ENCODE peak calls at places on chromosomes 12 and 14, in eight cellular contexts. One of them, this sample, is unnamed.

GRCh38 chr12:11943919-11944318 is 126.8 kb upstream of the BCL2L14 start:
- DNase-seq in CD4-positive, CD25-positive, alpha-beta regulatory T cell: no peak
- DNase-seq in neural progenitor cell: no peak
- DNase-seq in OCI-LY7: no peak
- DNase-seq in choroid plexus epithelial cell: no peak
- DNase-seq in vagina: no peak
- DNase-seq in fibroblast of mammary gland: no peak
- DNase-seq in cardiac muscle cell: no peak
- DNase-seq in this sample: no peak

GRCh38 chr12:130640496-130640895 is 75.6 kb downstream of the RIMBP2 start:
- DNase-seq in CD4-positive, CD25-positive, alpha-beta regulatory T cell: no peak
- DNase-seq in neural progenitor cell: no peak
- DNase-seq in OCI-LY7: no peak
- DNase-seq in choroid plexus epithelial cell: no peak
- DNase-seq in vagina: no peak
- DNase-seq in fibroblast of mammary gland: no peak
- DNase-seq in cardiac muscle cell: no peak
- DNase-seq in this sample: no peak

GRCh38 chr12:13167226-13167625 is 29.3 kb upstream of the EMP1 start:
- DNase-seq in CD4-positive, CD25-positive, alpha-beta regulatory T cell: no peak
- DNase-seq in neural progenitor cell: no peak
- DNase-seq in OCI-LY7: no peak
- DNase-seq in choroid plexus epithelial cell: no peak
- DNase-seq in vagina: no peak
- DNase-seq in fibroblast of mammary gland: peak
- DNase-seq in cardiac muscle cell: no peak
- DNase-seq in this sample: no peak

GRCh38 chr14:106665814-106666213 is 1139.4 kb downstream of the TMEM121 start:
- DNase-seq in CD4-positive, CD25-positive, alpha-beta regulatory T cell: no peak
- DNase-seq in neural progenitor cell: no peak
- DNase-seq in OCI-LY7: no peak
- DNase-seq in choroid plexus epithelial cell: no peak
- DNase-seq in vagina: no peak
- DNase-seq in fibroblast of mammary gland: no peak
- DNase-seq in cardiac muscle cell: no peak
- DNase-seq in this sample: no peak

GRCh38 chr14:89000007-89000942 is 175.8 kb downstream of the TTC8 start:
- DNase-seq in CD4-positive, CD25-positive, alpha-beta regulatory T cell: peak
- DNase-seq in neural progenitor cell: peak
- DNase-seq in OCI-LY7: no peak
- DNase-seq in choroid plexus epithelial cell: peak
- DNase-seq in vagina: no peak
- DNase-seq in fibroblast of mammary gland: peak
- DNase-seq in cardiac muscle cell: no peak
- DNase-seq in this sample: peak

GRCh38 chr14:48874701-48875100 is 711.5 kb downstream of the RPS29 start:
- DNase-seq in CD4-positive, CD25-positive, alpha-beta regulatory T cell: no peak
- DNase-seq in neural progenitor cell: peak
- DNase-seq in OCI-LY7: no peak
- DNase-seq in choroid plexus epithelial cell: no peak
- DNase-seq in vagina: no peak
- DNase-seq in fibroblast of mammary gland: no peak
- DNase-seq in cardiac muscle cell: no peak
- DNase-seq in this sample: no peak

GRCh38 chr12:106171117-106171750 is 32.5 kb upstream of the NUAK1 start:
- DNase-seq in CD4-positive, CD25-positive, alpha-beta regulatory T cell: no peak
- DNase-seq in neural progenitor cell: no peak
- DNase-seq in OCI-LY7: no peak
- DNase-seq in choroid plexus epithelial cell: no peak
- DNase-seq in vagina: no peak
- DNase-seq in fibroblast of mammary gland: no peak
- DNase-seq in cardiac muscle cell: no peak
- DNase-seq in this sample: no peak

GRCh38 chr14:51395361-51395849 is 155.4 kb downstream of the TMX1 start:
- DNase-seq in CD4-positive, CD25-positive, alpha-beta regulatory T cell: no peak
- DNase-seq in neural progenitor cell: peak
- DNase-seq in OCI-LY7: no peak
- DNase-seq in choroid plexus epithelial cell: peak
- DNase-seq in vagina: no peak
- DNase-seq in fibroblast of mammary gland: peak
- DNase-seq in cardiac muscle cell: peak
- DNase-seq in this sample: no peak

GRCh38 chr12:52147367-52147972 is 44.3 kb downstream of the KRT80 start:
- DNase-seq in CD4-positive, CD25-positive, alpha-beta regulatory T cell: no peak
- DNase-seq in neural progenitor cell: no peak
- DNase-seq in OCI-LY7: no peak
- DNase-seq in choroid plexus epithelial cell: peak
- DNase-seq in vagina: no peak
- DNase-seq in fibroblast of mammary gland: peak
- DNase-seq in cardiac muscle cell: no peak
- DNase-seq in this sample: no peak

GRCh38 chr14:65373671-65374039 is 38.9 kb upstream of the FUT8 start:
- DNase-seq in CD4-positive, CD25-positive, alpha-beta regulatory T cell: no peak
- DNase-seq in neural progenitor cell: no peak
- DNase-seq in OCI-LY7: no peak
- DNase-seq in choroid plexus epithelial cell: no peak
- DNase-seq in vagina: no peak
- DNase-seq in fibroblast of mammary gland: no peak
- DNase-seq in cardiac muscle cell: no peak
- DNase-seq in this sample: no peak

GRCh38 chr12:94614288-94614721 is 36.1 kb downstream of the TMCC3 start:
- DNase-seq in CD4-positive, CD25-positive, alpha-beta regulatory T cell: no peak
- DNase-seq in neural progenitor cell: peak
- DNase-seq in OCI-LY7: no peak
- DNase-seq in choroid plexus epithelial cell: no peak
- DNase-seq in vagina: no peak
- DNase-seq in fibroblast of mammary gland: no peak
- DNase-seq in cardiac muscle cell: peak
- DNase-seq in this sample: peak

GRCh38 chr12:94616217-94616729 is 34.1 kb downstream of the TMCC3 start:
- DNase-seq in CD4-positive, CD25-positive, alpha-beta regulatory T cell: no peak
- DNase-seq in neural progenitor cell: peak
- DNase-seq in OCI-LY7: no peak
- DNase-seq in choroid plexus epithelial cell: no peak
- DNase-seq in vagina: no peak
- DNase-seq in fibroblast of mammary gland: no peak
- DNase-seq in cardiac muscle cell: peak
- DNase-seq in this sample: peak

GRCh38 chr12:94618995-94619695 is 31.2 kb downstream of the TMCC3 start:
- DNase-seq in CD4-positive, CD25-positive, alpha-beta regulatory T cell: peak
- DNase-seq in neural progenitor cell: no peak
- DNase-seq in OCI-LY7: no peak
- DNase-seq in choroid plexus epithelial cell: peak
- DNase-seq in vagina: no peak
- DNase-seq in fibroblast of mammary gland: peak
- DNase-seq in cardiac muscle cell: no peak
- DNase-seq in this sample: no peak

GRCh38 chr12:94617101-94617500 is 33.3 kb downstream of the TMCC3 start:
- DNase-seq in CD4-positive, CD25-positive, alpha-beta regulatory T cell: no peak
- DNase-seq in neural progenitor cell: no peak
- DNase-seq in OCI-LY7: no peak
- DNase-seq in choroid plexus epithelial cell: no peak
- DNase-seq in vagina: no peak
- DNase-seq in fibroblast of mammary gland: no peak
- DNase-seq in cardiac muscle cell: no peak
- DNase-seq in this sample: no peak

GRCh38 chr12:94615284-94616216 is 34.8 kb downstream of the TMCC3 start:
- DNase-seq in CD4-positive, CD25-positive, alpha-beta regulatory T cell: no peak
- DNase-seq in neural progenitor cell: no peak
- DNase-seq in OCI-LY7: no peak
- DNase-seq in choroid plexus epithelial cell: peak
- DNase-seq in vagina: no peak
- DNase-seq in fibroblast of mammary gland: peak
- DNase-seq in cardiac muscle cell: peak
- DNase-seq in this sample: no peak
- H3K4me3 ChIP-seq in CD4-positive, CD25-positive, alpha-beta regulatory T cell: no peak
- H3K4me3 ChIP-seq in neural progenitor cell: no peak
- H3K4me3 ChIP-seq in OCI-LY7: no peak
- H3K4me3 ChIP-seq in choroid plexus epithelial cell: no peak
- H3K4me3 ChIP-seq in vagina: peak
- H3K4me3 ChIP-seq in fibroblast of mammary gland: no peak
- H3K4me3 ChIP-seq in cardiac muscle cell: no peak
- H3K4me3 ChIP-seq in this sample: no peak

DNA sequence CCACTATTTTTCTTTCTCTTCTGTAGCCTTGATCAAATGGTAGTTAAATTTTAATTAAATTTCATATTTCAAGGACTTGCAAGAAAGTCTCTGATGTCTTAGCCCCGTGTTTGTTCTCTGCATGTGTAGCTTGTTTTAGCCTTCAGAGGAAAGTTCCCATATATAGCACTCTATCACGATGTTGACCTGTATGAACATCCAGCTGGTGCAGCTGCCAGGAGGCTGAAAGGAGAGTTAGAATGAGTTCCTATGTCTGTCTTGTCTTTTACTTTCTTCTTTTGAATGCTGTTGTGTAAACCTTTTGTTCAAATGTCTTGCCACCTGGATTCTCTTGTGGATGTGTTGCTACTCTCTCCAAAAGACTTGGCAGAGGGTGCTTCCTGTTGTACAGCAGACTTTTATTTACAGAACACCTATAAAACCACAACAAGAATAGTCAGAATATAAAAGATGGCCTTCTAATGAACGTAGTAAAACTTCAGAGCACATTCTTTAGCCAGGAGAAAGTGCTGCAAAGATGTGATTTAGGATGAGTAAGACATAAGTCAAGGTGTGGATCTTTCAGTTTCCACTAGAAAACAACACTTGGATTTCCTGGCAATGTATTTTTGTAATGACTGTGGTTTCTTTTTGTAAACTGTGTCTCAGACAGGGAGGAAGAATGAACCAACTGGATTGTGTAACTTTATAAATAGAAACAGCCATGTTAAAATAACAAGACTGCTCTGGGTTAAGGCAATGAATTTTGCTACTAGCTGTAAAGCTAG is 17.2 kb downstream of the NAV3 start:
- DNase-seq in CD4-positive, CD25-positive, alpha-beta regulatory T cell: no peak
- DNase-seq in neural progenitor cell: no peak
- DNase-seq in OCI-LY7: peak
- DNase-seq in choroid plexus epithelial cell: peak
- DNase-seq in vagina: no peak
- DNase-seq in fibroblast of mammary gland: peak
- DNase-seq in cardiac muscle cell: no peak
- DNase-seq in this sample: no peak
- H3K4me3 ChIP-seq in CD4-positive, CD25-positive, alpha-beta regulatory T cell: no peak
- H3K4me3 ChIP-seq in neural progenitor cell: no peak
- H3K4me3 ChIP-seq in OCI-LY7: peak
- H3K4me3 ChIP-seq in choroid plexus epithelial cell: no peak
- H3K4me3 ChIP-seq in vagina: no peak
- H3K4me3 ChIP-seq in fibroblast of mammary gland: no peak
- H3K4me3 ChIP-seq in cardiac muscle cell: no peak
- H3K4me3 ChIP-seq in this sample: no peak

GRCh38 chr14:103404920-103405319 is 19.7 kb downstream of the MARK3 start:
- DNase-seq in CD4-positive, CD25-positive, alpha-beta regulatory T cell: no peak
- DNase-seq in neural progenitor cell: no peak
- DNase-seq in OCI-LY7: no peak
- DNase-seq in choroid plexus epithelial cell: peak
- DNase-seq in vagina: no peak
- DNase-seq in fibroblast of mammary gland: no peak
- DNase-seq in cardiac muscle cell: no peak
- DNase-seq in this sample: no peak

GRCh38 chr14:103401223-103402214 is 16.3 kb downstream of the MARK3 start:
- DNase-seq in CD4-positive, CD25-positive, alpha-beta regulatory T cell: peak
- DNase-seq in neural progenitor cell: peak
- DNase-seq in OCI-LY7: no peak
- DNase-seq in choroid plexus epithelial cell: peak
- DNase-seq in vagina: no peak
- DNase-seq in fibroblast of mammary gland: peak
- DNase-seq in cardiac muscle cell: peak
- DNase-seq in this sample: no peak

GRCh38 chr14:103400537-103400936 is 15.3 kb downstream of the MARK3 start:
- DNase-seq in CD4-positive, CD25-positive, alpha-beta regulatory T cell: no peak
- DNase-seq in neural progenitor cell: no peak
- DNase-seq in OCI-LY7: no peak
- DNase-seq in choroid plexus epithelial cell: no peak
- DNase-seq in vagina: no peak
- DNase-seq in fibroblast of mammary gland: no peak
- DNase-seq in cardiac muscle cell: no peak
- DNase-seq in this sample: no peak

GRCh38 chr14:103402700-103403099 is 17.5 kb downstream of the MARK3 start:
- DNase-seq in CD4-positive, CD25-positive, alpha-beta regulatory T cell: no peak
- DNase-seq in neural progenitor cell: no peak
- DNase-seq in OCI-LY7: no peak
- DNase-seq in choroid plexus epithelial cell: peak
- DNase-seq in vagina: no peak
- DNase-seq in fibroblast of mammary gland: peak
- DNase-seq in cardiac muscle cell: peak
- DNase-seq in this sample: no peak

DNA sequence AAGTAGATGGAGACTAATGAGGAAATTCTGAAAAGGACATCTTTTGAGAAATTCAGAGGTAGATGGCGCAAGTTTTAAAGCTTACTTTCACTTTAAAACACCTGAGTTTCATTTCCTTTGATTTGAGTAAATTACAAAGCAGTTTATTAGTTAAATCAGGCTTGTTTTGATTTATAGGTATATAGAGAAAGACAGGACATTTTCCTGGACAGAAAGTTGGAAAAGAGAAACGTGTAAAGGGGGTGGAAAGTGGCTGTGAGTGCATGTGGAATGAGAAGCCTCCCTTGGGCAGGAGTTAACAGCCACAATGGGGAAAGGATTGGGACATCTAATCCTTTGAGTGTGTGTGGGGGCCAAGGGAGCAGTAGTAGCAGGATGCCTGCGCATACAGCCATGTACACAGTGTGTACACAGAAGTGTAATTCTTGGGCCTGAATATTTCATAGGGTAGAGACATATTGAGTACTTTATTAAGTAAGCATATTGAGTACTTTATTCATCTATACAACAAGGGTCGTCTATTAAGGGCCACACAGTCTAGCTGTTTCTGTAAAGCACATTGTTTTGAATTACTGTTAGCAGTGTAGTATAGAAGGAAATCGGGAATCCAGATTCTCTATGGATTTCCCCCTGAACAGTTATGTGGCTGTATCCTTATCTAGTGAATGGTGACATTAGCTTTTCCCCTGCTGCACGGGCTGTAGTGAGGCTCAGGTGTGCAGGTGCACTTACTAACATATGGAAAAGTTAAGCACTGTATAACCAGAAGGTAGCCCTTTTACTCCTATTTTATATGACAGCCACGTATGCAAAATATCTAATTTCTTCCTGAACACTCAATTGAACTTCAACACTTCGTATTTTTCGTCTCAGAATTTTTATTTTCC is 19.1 kb downstream of the MARK3 start:
- DNase-seq in CD4-positive, CD25-positive, alpha-beta regulatory T cell: peak
- DNase-seq in neural progenitor cell: peak
- DNase-seq in OCI-LY7: no peak
- DNase-seq in choroid plexus epithelial cell: peak
- DNase-seq in vagina: no peak
- DNase-seq in fibroblast of mammary gland: no peak
- DNase-seq in cardiac muscle cell: no peak
- DNase-seq in this sample: no peak
- H3K4me3 ChIP-seq in CD4-positive, CD25-positive, alpha-beta regulatory T cell: peak
- H3K4me3 ChIP-seq in neural progenitor cell: peak
- H3K4me3 ChIP-seq in OCI-LY7: peak
- H3K4me3 ChIP-seq in choroid plexus epithelial cell: no peak
- H3K4me3 ChIP-seq in vagina: no peak
- H3K4me3 ChIP-seq in fibroblast of mammary gland: no peak
- H3K4me3 ChIP-seq in cardiac muscle cell: no peak
- H3K4me3 ChIP-seq in this sample: no peak

DNA sequence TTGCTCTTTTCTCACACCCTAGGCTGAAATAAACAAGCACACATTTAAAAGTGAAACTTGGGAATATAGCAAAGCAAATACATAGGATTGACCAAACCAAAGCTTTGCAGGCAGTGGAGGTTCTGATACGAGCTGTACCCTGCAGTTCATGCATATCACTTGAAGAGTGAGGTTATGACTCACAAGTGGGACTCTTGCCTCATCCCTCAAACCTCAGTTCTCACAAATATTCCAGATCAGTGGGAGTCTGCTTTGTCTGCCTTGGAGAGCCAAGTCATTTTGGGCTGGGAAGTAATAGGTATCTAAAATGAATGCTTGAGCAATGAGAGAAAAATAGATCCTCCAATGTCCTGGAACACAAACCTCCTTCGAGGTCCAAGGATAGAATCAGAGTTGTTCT is 116.4 kb downstream of the LRIG3 start:
- DNase-seq in CD4-positive, CD25-positive, alpha-beta regulatory T cell: no peak
- DNase-seq in neural progenitor cell: no peak
- DNase-seq in OCI-LY7: no peak
- DNase-seq in choroid plexus epithelial cell: peak
- DNase-seq in vagina: no peak
- DNase-seq in fibroblast of mammary gland: peak
- DNase-seq in cardiac muscle cell: no peak
- DNase-seq in this sample: no peak
- H3K4me3 ChIP-seq in CD4-positive, CD25-positive, alpha-beta regulatory T cell: no peak
- H3K4me3 ChIP-seq in neural progenitor cell: no peak
- H3K4me3 ChIP-seq in OCI-LY7: no peak
- H3K4me3 ChIP-seq in choroid plexus epithelial cell: no peak
- H3K4me3 ChIP-seq in vagina: no peak
- H3K4me3 ChIP-seq in fibroblast of mammary gland: no peak
- H3K4me3 ChIP-seq in cardiac muscle cell: no peak
- H3K4me3 ChIP-seq in this sample: no peak